ENCODE peak calls at places on chromosomes 7 and 10, in seven cellular contexts. I is cardiac muscle cell; G is A549; X is endothelial cell of umbilical vein; O is ovary; R is CD4-positive, CD25-positive, alpha-beta regulatory T cell; Y is lower lobe of right lung. W is an unnamed sample.

GRCh38 chr7:29288534-29289091 is 94.0 kb downstream of the CHN2 start:
- DNase-seq in G (no peak), O (no peak), Y (no peak), R (no peak), X (no peak), I (no peak), W (no peak)

GRCh38 chr10:85635650-85636049 is 730.9 kb downstream of the GRID1 start:
- DNase-seq in I (no peak), Y (no peak), O (no peak), R (no peak), X (no peak), G (no peak), W (no peak)

GRCh38 chr10:130045091-130045652 is 65.5 kb downstream of the C10orf143 start:
- DNase-seq in I (peak), X (no peak), Y (no peak), O (no peak), G (peak), R (no peak), W (no peak)

GRCh38 chr10:35416628-35417625 is 80.6 kb downstream of the CCNY start:
- DNase-seq in G (no peak), R (no peak), X (peak), O (no peak), I (no peak), Y (no peak), W (no peak)

GRCh38 chr10:124175701-124176100 is 82.3 kb upstream of the CHST15 start:
- DNase-seq in Y (no peak), I (no peak), R (no peak), O (no peak), X (no peak), G (no peak), W (no peak)

GRCh38 chr7:70710011-70710480 is 421.9 kb upstream of the GALNT17 start:
- DNase-seq in X (no peak), G (peak), O (no peak), I (no peak), Y (no peak), R (no peak), W (no peak)

GRCh38 chr10:4678951-4679671 is 146.9 kb upstream of the AKR1E2 start:
- DNase-seq in G (no peak), R (no peak), O (no peak), Y (no peak), I (no peak), X (no peak), W (no peak)

GRCh38 chr10:59323036-59323459 is 39.3 kb downstream of the FAM13C start:
- DNase-seq in O (no peak), G (no peak), R (no peak), X (no peak), Y (no peak), I (no peak), W (no peak)

GRCh38 chr10:12841826-12842225 is 159.7 kb downstream of the CCDC3 start:
- DNase-seq in X (no peak), R (no peak), O (no peak), G (no peak), I (no peak), Y (no peak), W (no peak)

GRCh38 chr7:24788956-24789576 is 31.8 kb upstream of the GSDME start:
- DNase-seq in Y (no peak), X (no peak), R (no peak), G (no peak), O (no peak), I (no peak), W (no peak)

GRCh38 chr7:24795407-24795767 is 38.1 kb upstream of the GSDME start:
- DNase-seq in Y (no peak), R (no peak), G (no peak), O (no peak), X (no peak), I (no peak), W (no peak)

GRCh38 chr7:24800073-24800472 is 42.8 kb upstream of the GSDME start:
- DNase-seq in Y (no peak), G (no peak), I (no peak), R (no peak), X (no peak), O (no peak), W (no peak)

GRCh38 chr7:24797270-24797669 is 40.0 kb upstream of the GSDME start:
- DNase-seq in O (no peak), R (no peak), Y (no peak), G (no peak), X (no peak), I (no peak), W (no peak)

DNA sequence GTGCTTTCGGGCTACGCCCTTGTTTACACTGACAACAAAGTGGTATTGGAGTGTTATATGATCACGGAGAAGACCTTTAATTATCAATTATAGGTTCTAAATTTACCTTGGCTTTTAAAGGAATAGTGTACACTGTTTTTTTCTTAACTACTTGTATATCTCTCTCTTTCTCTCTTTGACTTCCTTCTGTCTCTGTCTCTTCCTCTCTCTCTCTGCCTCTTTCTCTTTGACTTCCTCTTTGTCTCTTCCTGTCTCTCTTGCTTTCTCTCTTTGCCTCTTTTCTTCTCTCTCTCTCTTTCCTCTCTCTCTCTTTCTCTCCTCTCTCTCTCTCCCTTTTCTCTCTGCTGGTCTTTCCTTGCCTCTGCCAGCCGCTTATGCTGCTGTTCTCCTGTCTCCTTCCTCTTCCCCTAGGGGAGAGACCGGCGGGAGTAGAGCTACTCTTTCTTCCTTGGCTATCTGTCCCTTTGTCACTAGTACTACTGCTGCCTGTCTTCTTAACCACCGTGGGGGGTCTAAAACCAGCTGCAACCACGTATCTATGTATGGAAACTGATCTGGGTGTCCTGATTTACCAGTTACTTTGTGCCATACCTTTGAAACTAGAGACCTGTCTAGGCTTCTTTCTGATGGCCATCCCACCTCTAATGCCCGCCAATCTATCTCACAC is 36.9 kb upstream of the GSDME start:
- DNase-seq in G (no peak), O (no peak), X (no peak), I (no peak), R (no peak), Y (no peak), W (no peak)
- H3K27ac ChIP-seq in G (no peak), O (no peak), X (no peak), I (no peak), R (no peak), Y (no peak), W (no peak)

DNA sequence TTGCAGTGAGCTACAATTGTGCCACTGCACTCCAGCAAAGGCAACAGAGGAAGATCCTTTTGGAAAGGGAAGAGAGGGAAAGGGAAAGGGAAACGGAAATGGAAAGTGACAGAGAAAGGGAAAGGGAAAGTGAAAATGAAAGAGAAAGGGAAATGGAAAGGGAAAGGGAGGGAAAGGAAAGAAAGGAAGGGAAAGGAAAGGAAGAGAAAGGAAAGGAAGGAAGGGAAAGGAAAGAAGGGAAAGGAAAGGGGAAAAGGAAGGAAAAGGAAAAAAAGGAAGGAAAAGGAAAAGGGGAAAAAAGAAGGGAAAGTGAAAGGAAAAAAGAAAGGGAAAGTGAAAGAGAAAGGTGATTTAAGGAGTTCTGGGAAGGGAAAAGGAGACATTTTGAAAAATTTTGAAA is 2.4 kb upstream of the ZC3HAV1 start:
- DNase-seq in R (no peak), I (no peak), Y (no peak), G (no peak), O (no peak), X (no peak), W (no peak)
- H3K27ac ChIP-seq in R (peak), I (no peak), Y (peak), G (no peak), O (no peak), X (no peak), W (peak)

GRCh38 chr7:25638042-25638441 is 409.8 kb upstream of the NPVF start:
- DNase-seq in X (no peak), I (no peak), O (no peak), Y (no peak), G (no peak), R (no peak), W (no peak)
- H3K27ac ChIP-seq in X (no peak), I (no peak), O (no peak), Y (no peak), G (no peak), R (no peak), W (no peak)

GRCh38 chr7:95471076-95471475 is 14.7 kb upstream of the ASB4 start:
- DNase-seq in G (peak), R (no peak), X (peak), Y (no peak), O (no peak), I (no peak), W (no peak)

GRCh38 chr7:95468071-95468470 is 17.7 kb upstream of the ASB4 start:
- DNase-seq in X (no peak), I (no peak), O (no peak), R (no peak), Y (no peak), G (no peak), W (no peak)

GRCh38 chr7:95469187-95469586 is 16.6 kb upstream of the ASB4 start:
- DNase-seq in R (no peak), Y (no peak), X (no peak), I (no peak), G (no peak), O (no peak), W (no peak)

GRCh38 chr7:95470452-95470851 is 15.3 kb upstream of the ASB4 start:
- DNase-seq in I (no peak), X (peak), Y (no peak), O (peak), R (no peak), G (peak), W (no peak)

GRCh38 chr7:95469850-95470249 is 15.9 kb upstream of the ASB4 start:
- DNase-seq in G (peak), Y (no peak), X (no peak), I (no peak), O (no peak), R (no peak), W (no peak)
- H3K27ac ChIP-seq in G (peak), Y (no peak), X (peak), I (no peak), O (no peak), R (no peak), W (no peak)

W was measured in Panc1.